ENCODE peak calls at places on chromosome 5, in eight cellular contexts. M, U, O, I, Y, W, H and L are unnamed samples. For H3K36me3, the result is how much of the 10 kb centered on the place peaks cover.

GRCh38 chr5:111737716-111738115 is 19.3 kb downstream of the NREP start:
- DNase-seq in U (no peak), I (no peak), O (no peak), M (peak), H (no peak), Y (no peak), W (no peak), L (no peak)

GRCh38 chr5:102826629-102827028 is 71.5 kb downstream of the PAM start:
- DNase-seq in M (no peak), W (no peak), I (no peak), O (no peak), Y (no peak), U (no peak), H (no peak), L (no peak)

GRCh38 chr5:30808996-30809395 is 384.5 kb upstream of the CDH6 start:
- DNase-seq in O (no peak), Y (no peak), M (no peak), I (no peak), H (no peak), U (no peak), W (peak), L (no peak)

GRCh38 chr5:60101561-60101960 is 208.0 kb upstream of the PDE4D start:
- DNase-seq in Y (no peak), U (no peak), W (peak), O (no peak), H (no peak), I (no peak), M (peak), L (no peak)

GRCh38 chr5:43106290-43106638 is 14.4 kb upstream of the ZNF131 start:
- DNase-seq in H (no peak), M (no peak), O (no peak), W (no peak), I (no peak), U (no peak), Y (no peak), L (no peak)

GRCh38 chr5:2603176-2603575 is 148.3 kb downstream of the IRX2 start:
- DNase-seq in H (no peak), O (no peak), W (no peak), Y (no peak), I (no peak), M (no peak), U (no peak), L (no peak)

GRCh38 chr5:80147119-80147815 is 108.6 kb downstream of the SERINC5 start:
- DNase-seq in M (no peak), I (no peak), H (peak), O (peak), W (no peak), U (no peak), Y (no peak), L (no peak)

GRCh38 chr5:148849461-148849860 is 23.1 kb downstream of the ADRB2 start:
- DNase-seq in I (no peak), W (no peak), H (no peak), U (no peak), O (peak), Y (no peak), M (no peak), L (no peak)

GRCh38 chr5:25851301-25851700 is 1187.1 kb downstream of the CDH9 start:
- DNase-seq in U (no peak), H (peak), W (no peak), I (no peak), M (no peak), O (no peak), Y (no peak), L (no peak)

GRCh38 chr5:64505769-64506566 is at the start of gene RGS7BP:
- DNase-seq in I (peak), M (no peak), W (no peak), Y (no peak), O (no peak), U (peak), H (peak), L (no peak)

GRCh38 chr5:173602423-173602822 is 14.0 kb downstream of the BOD1 start:
- DNase-seq in O (no peak), M (peak), Y (peak), I (no peak), H (no peak), U (no peak), W (no peak), L (peak)

GRCh38 chr5:122726990-122727616 is 47.8 kb upstream of the SNX2 start:
- DNase-seq in M (peak), W (no peak), O (no peak), U (no peak), Y (no peak), H (no peak), I (peak), L (no peak)

GRCh38 chr5:54545796-54546195 is 28.2 kb downstream of the SNX18 start:
- DNase-seq in H (no peak), Y (no peak), U (no peak), W (no peak), M (peak), I (no peak), O (no peak), L (no peak)

GRCh38 chr5:31477971-31478370 is 53.9 kb downstream of the DROSHA start:
- DNase-seq in O (no peak), I (no peak), M (peak), Y (no peak), W (no peak), U (no peak), H (no peak), L (no peak)

GRCh38 chr5:109739741-109740140 is 50.0 kb downstream of the MAN2A1 start:
- DNase-seq in Y (no peak), H (peak), U (no peak), W (no peak), M (peak), O (no peak), I (peak), L (no peak)

GRCh38 chr5:134656690-134657089 is 8.1 kb downstream of the SEC24A start:
- DNase-seq in O (no peak), Y (no peak), I (no peak), U (no peak), M (peak), H (no peak), W (no peak), L (no peak)

GRCh38 chr5:78060421-78060820 is 234.1 kb downstream of the AP3B1 start:
- DNase-seq in U (no peak), M (no peak), Y (no peak), I (no peak), W (no peak), O (no peak), H (no peak), L (no peak)

GRCh38 chr5:9112520-9113291 is 433.2 kb downstream of the SEMA5A start:
- DNase-seq in W (no peak), M (no peak), O (no peak), H (no peak), Y (no peak), U (no peak), I (peak), L (no peak)

GRCh38 chr5:160843240-160843639 is 8.8 kb downstream of the ATP10B start:
- DNase-seq in W (no peak), O (no peak), U (no peak), M (no peak), H (no peak), Y (no peak), I (no peak), L (no peak)

GRCh38 chr5:143896981-143897380 is 85.0 kb downstream of the HMHB1 start:
- DNase-seq in M (peak), Y (no peak), O (no peak), I (peak), H (no peak), U (no peak), W (no peak), L (peak)

GRCh38 chr5:61232490-61232889 is 70.2 kb upstream of the SMIM15 start:
- DNase-seq in Y (no peak), H (no peak), O (no peak), W (no peak), M (no peak), U (peak), I (no peak), L (no peak)

GRCh38 chr5:159099049-159099760 is 511 bp downstream of the EBF1 start:
- DNase-seq in Y (no peak), M (peak), U (no peak), O (peak), W (no peak), H (peak), I (peak), L (peak)

GRCh38 chr5:41252036-41252435 is 38.7 kb upstream of the C6 start:
- DNase-seq in M (no peak), O (no peak), U (no peak), Y (no peak), I (no peak), W (no peak), H (no peak), L (no peak)

GRCh38 chr5:120843390-120843980 is 379.4 kb downstream of the PRR16 start:
- DNase-seq in H (peak), O (no peak), Y (no peak), W (no peak), I (no peak), U (no peak), M (no peak), L (no peak)

GRCh38 chr5:160769264-160769663 is 82.7 kb downstream of the ATP10B start:
- DNase-seq in U (no peak), H (no peak), I (no peak), M (no peak), Y (no peak), W (no peak), O (no peak), L (no peak)

GRCh38 chr5:94326579-94326978 is 291.8 kb downstream of the KIAA0825 start:
- DNase-seq in I (no peak), U (no peak), W (no peak), M (peak), O (no peak), Y (no peak), H (no peak), L (peak)

GRCh38 chr5:143119301-143119769 is 284.2 kb downstream of the NR3C1 start:
- DNase-seq in H (no peak), M (no peak), U (no peak), I (no peak), Y (no peak), O (peak), W (no peak), L (no peak)

GRCh38 chr5:155728146-155728856 is 598.7 kb upstream of the SGCD start:
- DNase-seq in Y (peak), I (peak), W (no peak), O (no peak), M (no peak), U (peak), H (peak), L (no peak)

GRCh38 chr5:155728857-155729683 is 597.9 kb upstream of the SGCD start:
- DNase-seq in I (peak), M (no peak), H (peak), U (peak), Y (no peak), W (no peak), O (no peak), L (no peak)

GRCh38 chr5:155732587-155733376 is 594.2 kb upstream of the SGCD start:
- DNase-seq in I (no peak), U (peak), O (no peak), W (no peak), Y (no peak), H (no peak), M (no peak), L (no peak)

GRCh38 chr5:155727512-155728145 is 599.3 kb upstream of the SGCD start:
- DNase-seq in Y (no peak), U (no peak), I (peak), O (no peak), H (peak), M (no peak), W (no peak), L (no peak)

DNA sequence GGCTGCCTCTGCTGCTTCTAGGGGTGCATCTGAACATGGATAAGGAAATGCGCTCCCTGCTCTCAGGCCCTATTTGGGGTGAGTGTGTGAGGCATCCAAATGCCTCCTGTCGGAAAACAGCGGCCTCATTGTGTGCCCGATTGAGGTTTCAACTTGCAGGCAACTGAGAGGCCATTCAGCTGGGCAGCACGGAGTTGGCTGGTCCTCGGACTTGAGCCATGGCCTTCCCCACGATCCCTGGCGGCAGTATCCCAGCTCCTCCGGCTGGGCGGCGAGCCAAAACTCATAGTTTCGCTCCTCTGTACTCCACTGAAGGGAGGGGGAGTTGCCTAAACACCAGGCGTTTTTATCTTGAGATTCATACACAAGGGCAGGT is 597.3 kb upstream of the SGCD start:
- DNase-seq in H (peak), I (no peak), W (no peak), Y (no peak), U (peak), M (no peak), O (no peak), L (no peak)
- H3K4me3 ChIP-seq in H (peak), I (no peak), W (no peak), Y (no peak), U (peak), M (no peak), O (no peak), L (no peak)

DNA sequence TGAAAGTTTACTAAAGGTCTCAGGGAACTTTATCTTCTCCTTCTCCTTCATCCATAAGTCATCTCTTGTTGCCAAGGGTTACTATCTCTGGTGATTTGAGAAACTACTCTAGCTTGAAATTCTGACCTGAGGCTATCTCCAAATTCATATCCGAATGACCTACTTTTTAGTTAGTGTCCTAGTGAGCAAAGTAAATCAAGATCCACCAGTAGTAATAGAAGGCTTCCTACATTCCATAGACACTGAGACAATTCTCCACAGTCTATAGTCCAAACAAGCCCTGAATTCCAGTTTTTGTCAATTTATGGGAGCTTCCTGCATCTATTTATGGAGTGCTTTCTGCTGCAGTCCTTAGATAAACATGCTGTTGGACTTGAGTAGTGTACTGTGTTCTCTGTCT is 5.0 kb downstream of the IL7R start:
- DNase-seq in H (no peak), U (no peak), O (no peak), W (no peak), M (peak), Y (no peak), I (no peak), L (peak)
- H3K36me3 ChIP-seq in H (under half), U (under half), O (half or more), W (under half), M (under half), Y (under half), I (under half), L (half or more)

GRCh38 chr5:136055612-136056302 is 27.0 kb downstream of the TGFBI start:
- DNase-seq in W (no peak), M (no peak), Y (no peak), H (no peak), U (no peak), O (no peak), I (no peak), L (no peak)
- H3K27ac ChIP-seq in W (no peak), M (peak), Y (no peak), H (no peak), U (no peak), O (no peak), I (no peak), L (no peak)

DNA sequence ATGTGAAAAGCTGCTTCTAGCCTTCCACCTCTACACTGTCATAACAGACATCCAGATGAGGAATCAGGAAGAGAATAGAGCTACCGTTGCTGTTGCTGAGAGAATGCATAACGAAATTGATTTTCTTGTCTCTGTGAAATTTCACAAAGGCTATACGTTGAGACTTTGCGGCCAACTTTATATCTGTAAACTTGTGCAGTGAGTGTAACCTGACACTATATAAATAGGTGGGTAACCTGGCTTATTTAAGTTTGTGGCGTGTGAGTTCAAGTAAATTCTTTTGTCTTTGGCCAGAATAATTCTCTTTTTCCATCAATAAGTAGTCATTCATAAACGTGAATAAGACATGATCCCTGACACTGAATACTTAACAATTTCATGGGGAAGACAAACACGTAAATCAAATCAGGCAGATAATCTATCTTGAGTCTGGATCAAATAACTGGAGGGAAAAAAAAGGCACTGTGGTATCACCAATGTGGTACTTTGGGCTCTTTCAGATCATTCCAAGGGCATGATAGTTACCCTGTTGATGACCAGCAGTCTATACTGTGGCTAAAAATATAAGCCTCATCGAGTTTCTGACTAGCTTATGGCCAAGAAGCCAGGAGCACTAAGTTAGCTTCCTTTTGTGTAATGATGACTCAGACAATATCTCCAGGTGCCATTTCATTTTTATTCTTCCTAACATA is 98.2 kb upstream of the RASA1 start:
- DNase-seq in W (no peak), I (peak), M (peak), O (no peak), Y (no peak), U (no peak), H (no peak), L (no peak)
- H3K4me3 ChIP-seq in W (no peak), I (no peak), M (no peak), O (no peak), Y (no peak), U (no peak), H (no peak), L (no peak)

GRCh38 chr5:65611524-65611923 is 12.6 kb downstream of the TRIM23 start:
- DNase-seq in U (no peak), I (peak), W (no peak), H (no peak), O (no peak), Y (no peak), M (peak), L (no peak)
- H3K36me3 ChIP-seq in U (half or more), I (under half), W (under half), H (half or more), O (half or more), Y (half or more), M (under half), L (under half)

GRCh38 chr5:33229216-33229615 is 211.5 kb upstream of the TARS1 start:
- DNase-seq in I (no peak), U (peak), O (no peak), H (no peak), Y (no peak), M (no peak), W (no peak), L (no peak)

GRCh38 chr5:33231935-33232334 is 208.8 kb upstream of the TARS1 start:
- DNase-seq in O (no peak), U (no peak), W (no peak), I (no peak), Y (no peak), M (no peak), H (no peak), L (no peak)

GRCh38 chr5:33228149-33228548 is 212.6 kb upstream of the TARS1 start:
- DNase-seq in H (no peak), U (no peak), W (no peak), O (no peak), Y (no peak), M (no peak), I (no peak), L (no peak)

GRCh38 chr5:33231214-33231710 is 209.5 kb upstream of the TARS1 start:
- DNase-seq in I (no peak), W (no peak), H (no peak), O (no peak), M (no peak), U (no peak), Y (no peak), L (no peak)

GRCh38 chr5:33230467-33231078 is 210.2 kb upstream of the TARS1 start:
- DNase-seq in U (peak), M (no peak), I (no peak), O (no peak), W (no peak), Y (no peak), H (peak), L (no peak)
- H3K27ac ChIP-seq in U (no peak), M (no peak), I (no peak), O (no peak), W (no peak), Y (no peak), H (no peak), L (no peak)